ENCODE peak calls at places on chromosome 1, in eight cellular contexts. V, I, D, A, Z, B, S and L are unnamed samples. For H3K4me1, the result is how much of the 10 kb centered on the place peaks cover.

GRCh38 chr1:246219508-246220030 is 287.5 kb downstream of the SMYD3 start:
- DNase-seq in V (no peak), A (no peak), S (no peak), I (no peak), Z (no peak), D (no peak), B (peak), L (no peak)

GRCh38 chr1:112674986-112675727 is 698 bp downstream of the MOV10 start:
- DNase-seq in I (peak), Z (peak), V (peak), D (peak), S (peak), B (peak), A (peak), L (peak)

GRCh38 chr1:76176020-76176419 is 101.5 kb downstream of the ST6GALNAC3 start:
- DNase-seq in S (no peak), V (no peak), Z (no peak), B (no peak), D (no peak), I (no peak), A (no peak), L (no peak)

GRCh38 chr1:77081834-77082233 is 137.4 kb downstream of the PIGK start:
- DNase-seq in D (no peak), I (no peak), A (no peak), Z (no peak), B (no peak), S (no peak), V (no peak), L (peak)

GRCh38 chr1:150619576-150620509 is 9.6 kb downstream of the ENSA start:
- DNase-seq in I (no peak), B (no peak), S (peak), V (no peak), A (peak), Z (peak), D (no peak), L (peak)

GRCh38 chr1:81717230-81717629 is 83.5 kb upstream of the ADGRL2 start:
- DNase-seq in V (no peak), A (peak), D (no peak), S (no peak), B (no peak), Z (peak), I (no peak), L (no peak)

GRCh38 chr1:242651817-242652216 is 127.3 kb upstream of the PLD5 start:
- DNase-seq in B (peak), V (no peak), Z (no peak), I (no peak), A (no peak), D (no peak), S (no peak), L (no peak)

GRCh38 chr1:98824724-98825123 is 163.2 kb downstream of the SNX7 start:
- DNase-seq in B (no peak), A (no peak), D (no peak), V (no peak), I (no peak), Z (no peak), S (no peak), L (no peak)

GRCh38 chr1:233112184-233113008 is 162.0 kb downstream of the NTPCR start:
- DNase-seq in I (no peak), B (peak), A (no peak), D (no peak), Z (peak), V (no peak), S (peak), L (no peak)

GRCh38 chr1:26701995-26702679 is 6.3 kb downstream of the ARID1A start:
- DNase-seq in Z (no peak), D (no peak), B (no peak), A (no peak), V (no peak), S (peak), I (no peak), L (no peak)

GRCh38 chr1:176897350-176898236 is 266.9 kb downstream of the ASTN1 start:
- DNase-seq in V (peak), A (peak), D (peak), S (peak), I (no peak), B (peak), Z (peak), L (peak)

GRCh38 chr1:210246447-210246846 is 13.9 kb downstream of the SERTAD4 start:
- DNase-seq in D (no peak), Z (no peak), B (no peak), S (no peak), I (no peak), V (no peak), A (peak), L (no peak)

GRCh38 chr1:173161510-173162221 is 45.5 kb downstream of the TNFSF4 start:
- DNase-seq in D (no peak), V (no peak), B (no peak), S (no peak), I (no peak), Z (peak), A (peak), L (no peak)

GRCh38 chr1:236150291-236150940 is 8.1 kb downstream of the GPR137B start:
- DNase-seq in V (no peak), S (no peak), Z (no peak), D (no peak), I (no peak), A (no peak), B (no peak), L (no peak)

GRCh38 chr1:36728051-36728450 is 245.3 kb upstream of the CSF3R start:
- DNase-seq in V (no peak), D (no peak), A (no peak), S (no peak), B (no peak), I (no peak), Z (no peak), L (no peak)

GRCh38 chr1:7827134-7827955 is 25.5 kb downstream of the UTS2 start:
- DNase-seq in A (peak), I (peak), B (no peak), V (no peak), D (no peak), Z (no peak), S (no peak), L (peak)

GRCh38 chr1:184567648-184568047 is 180.8 kb downstream of the C1orf21 start:
- DNase-seq in A (no peak), I (no peak), V (no peak), Z (peak), D (no peak), S (no peak), B (no peak), L (no peak)

GRCh38 chr1:76260279-76260678 is 185.7 kb downstream of the ST6GALNAC3 start:
- DNase-seq in Z (no peak), V (no peak), I (no peak), A (no peak), B (no peak), S (no peak), D (no peak), L (no peak)

GRCh38 chr1:163320891-163321290 is 863 bp upstream of the NUF2 start:
- DNase-seq in V (no peak), D (no peak), I (no peak), A (no peak), S (no peak), Z (peak), B (no peak), L (no peak)

GRCh38 chr1:68093737-68094136 is 43.3 kb upstream of the DIRAS3 start:
- DNase-seq in Z (peak), D (no peak), B (no peak), S (no peak), I (no peak), V (no peak), A (no peak), L (no peak)

GRCh38 chr1:94658221-94658620 is 116.7 kb upstream of the F3 start:
- DNase-seq in A (no peak), D (no peak), V (peak), Z (peak), B (no peak), S (peak), I (no peak), L (no peak)

GRCh38 chr1:23559985-23560755 is 869 bp upstream of the ID3 start:
- DNase-seq in S (no peak), V (no peak), D (no peak), B (no peak), I (no peak), A (peak), Z (peak), L (no peak)
- H3K4me1 ChIP-seq in S (half or more), V (half or more), D (under half), B (half or more), I (under half), A (half or more), Z (half or more), L (half or more)

GRCh38 chr1:205358579-205358978 is 1.9 kb upstream of the KLHDC8A start:
- DNase-seq in A (no peak), V (no peak), S (no peak), D (no peak), Z (no peak), I (no peak), B (no peak), L (no peak)
- H3K4me1 ChIP-seq in A (under half), V (under half), S (under half), D (under half), Z (under half), I (under half), B (under half), L (under half)

GRCh38 chr1:161197560-161198205 is 1.2 kb downstream of the ADAMTS4 start:
- DNase-seq in D (no peak), Z (peak), A (no peak), V (no peak), I (no peak), B (no peak), S (no peak), L (peak)
- H3K4me1 ChIP-seq in D (under half), Z (under half), A (half or more), V (half or more), I (half or more), B (under half), S (under half), L (half or more)

GRCh38 chr1:157653494-157653873 is 47.1 kb downstream of the FCRL3 start:
- DNase-seq in I (no peak), D (no peak), Z (no peak), B (no peak), S (no peak), V (no peak), A (no peak), L (no peak)

GRCh38 chr1:157648317-157648716 is 50.4 kb upstream of the FCRL4 start:
- DNase-seq in D (no peak), S (no peak), A (no peak), B (no peak), Z (no peak), V (no peak), I (no peak), L (no peak)

GRCh38 chr1:157652859-157653493 is 47.6 kb downstream of the FCRL3 start:
- DNase-seq in D (no peak), S (no peak), B (no peak), V (no peak), Z (no peak), A (no peak), I (no peak), L (no peak)
- H3K4me1 ChIP-seq in D (under half), S (under half), B (under half), V (under half), Z (under half), A (under half), I (under half), L (under half)

GRCh38 chr1:234604393-234604725 is 5.6 kb downstream of the IRF2BP2 start:
- DNase-seq in D (no peak), A (peak), V (no peak), Z (no peak), B (no peak), S (no peak), I (no peak), L (no peak)
- H3K4me1 ChIP-seq in D (under half), A (under half), V (half or more), Z (under half), B (under half), S (under half), I (half or more), L (under half)

GRCh38 chr1:20849100-20849499 is 62.0 kb upstream of the HP1BP3 start:
- DNase-seq in Z (no peak), B (no peak), S (no peak), I (no peak), V (no peak), A (no peak), D (no peak), L (no peak)
- H3K4me1 ChIP-seq in Z (under half), B (under half), S (under half), I (under half), V (under half), A (under half), D (under half), L (under half)

GRCh38 chr1:203507227-203507626 is 13.3 kb downstream of the OPTC start:
- DNase-seq in A (no peak), D (peak), Z (peak), S (no peak), I (no peak), B (no peak), V (no peak), L (no peak)

GRCh38 chr1:203507836-203508235 is 13.9 kb downstream of the OPTC start:
- DNase-seq in A (no peak), D (no peak), S (no peak), V (no peak), I (no peak), B (no peak), Z (no peak), L (no peak)

GRCh38 chr1:203508463-203508862 is 14.5 kb downstream of the OPTC start:
- DNase-seq in Z (no peak), S (no peak), B (no peak), A (no peak), D (peak), I (no peak), V (peak), L (no peak)

GRCh38 chr1:203512830-203513578 is 19.1 kb downstream of the OPTC start:
- DNase-seq in V (no peak), B (no peak), A (peak), S (peak), D (peak), Z (peak), I (peak), L (no peak)

DNA sequence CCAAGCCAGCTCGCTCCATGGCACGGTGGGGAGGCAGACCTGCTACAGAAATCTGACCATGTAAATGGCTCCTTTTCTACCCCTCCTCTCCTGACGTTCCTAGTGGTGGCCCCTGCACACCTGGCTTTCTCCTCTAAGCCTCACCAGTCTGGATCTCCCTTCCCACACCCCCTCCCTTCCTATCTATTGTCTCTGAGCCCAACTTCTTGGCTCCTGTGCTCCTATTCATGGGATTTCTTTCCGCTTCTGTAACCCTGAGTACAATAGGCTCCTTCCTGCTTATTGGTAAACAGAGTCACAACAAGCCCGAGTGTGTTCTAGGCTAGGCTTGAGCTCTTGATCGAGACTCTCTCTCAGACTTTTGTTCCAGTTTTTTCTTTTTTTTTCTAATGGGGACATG is 17.6 kb downstream of the OPTC start:
- DNase-seq in S (no peak), V (no peak), B (no peak), A (peak), I (no peak), Z (no peak), D (no peak), L (no peak)
- H3K4me1 ChIP-seq in S (under half), V (half or more), B (half or more), A (under half), I (under half), Z (under half), D (under half), L (half or more)

GRCh38 chr1:84884671-84885389 is 8.2 kb downstream of the LPAR3 start:
- DNase-seq in V (no peak), I (no peak), S (no peak), Z (peak), D (no peak), A (no peak), B (no peak), L (no peak)
- H3K4me1 ChIP-seq in V (under half), I (under half), S (under half), Z (under half), D (under half), A (under half), B (under half), L (under half)